ENCODE peak calls at places on chromosomes 13 and 19, in seven cellular contexts. Y is astrocyte of the spinal cord; Q is dorsolateral prefrontal cortex; R is WTC11; F is stimulated activated CD4-positive, alpha-beta T cell treated with anti-CD3 and anti-CD28 coated beads, Interleukin-12 subunit alpha, Interleukin-12 subunit beta, amount 100 ng/mL, for 4 hours; L is activated CD8-positive, alpha-beta memory T cell treated with anti-CD3 and anti-CD28 coated beads for 24 hours; K is right lobe of liver. E is an unnamed sample.

GRCh38 chr19:56751078-56751489 is 79.5 kb upstream of the ZNF835 start:
- DNase-seq in K (no peak), Q (peak), L (no peak), F (no peak), R (no peak), Y (no peak), E (no peak)

GRCh38 chr13:45370922-45371406 is 30.0 kb upstream of the TPT1 start:
- DNase-seq in Q (peak), L (peak), R (peak), K (peak), Y (peak), F (peak), E (peak)

GRCh38 chr19:10139952-10140351 is 20.3 kb upstream of the EIF3G start:
- DNase-seq in R (no peak), Y (no peak), Q (no peak), L (no peak), K (no peak), F (no peak), E (no peak)

GRCh38 chr19:48511800-48512503 is at the start of gene LMTK3:
- DNase-seq in L (peak), F (peak), K (no peak), Q (peak), Y (no peak), R (peak), E (peak)

GRCh38 chr13:75353786-75354193 is 128.2 kb downstream of the TBC1D4 start:
- DNase-seq in L (no peak), F (no peak), K (no peak), Y (peak), Q (no peak), R (no peak), E (peak)

GRCh38 chr13:82947121-82948077 is 934.9 kb downstream of the SLITRK1 start:
- DNase-seq in R (no peak), K (no peak), Q (no peak), L (no peak), Y (peak), F (no peak), E (peak)

GRCh38 chr13:80339841-80340642 is 884 bp downstream of the SPRY2 start:
- DNase-seq in F (peak), L (peak), Y (peak), K (peak), Q (peak), R (peak), E (peak)

GRCh38 chr19:49847731-49848696 is 2.9 kb upstream of the PTOV1 start:
- DNase-seq in Q (no peak), Y (peak), K (no peak), R (no peak), F (no peak), L (peak), E (peak)

GRCh38 chr13:89401209-89401810 is 1730.1 kb downstream of the SLITRK5 start:
- DNase-seq in F (no peak), L (no peak), K (no peak), Q (no peak), R (no peak), Y (peak), E (peak)

E was measured in myocyte.